ENCODE peak calls at places on chromosomes 5 and 9, in five cellular contexts. B is activated naive CD8-positive, alpha-beta T cell treated with anti-CD3 and anti-CD28 coated beads, Interleukin-2, amount 50 U/mL, for 24 hours; G is NCI-H2081; N is NCI-H1092 treated with DMSO at 0.1 percent for 48 hours; C is neural crest cell. V is an unnamed sample.

GRCh38 chr9:34522091-34522887 is 501 bp downstream of the ENHO start:
- DNase-seq in B (no peak), N (peak; percentile 66), G (no peak), C (no peak), V (no peak)

GRCh38 chr5:9104576-9105339 is 441.1 kb downstream of the SEMA5A start:
- DNase-seq in G (no peak), N (no peak), C (no peak), B (no peak), V (no peak)

GRCh38 chr5:180670586-180671359 is 21.4 kb upstream of the FLT4 start:
- DNase-seq in G (peak; percentile 51), C (peak; percentile 45), N (peak; percentile 41), B (peak; percentile 63), V (peak; percentile 55)

GRCh38 chr5:145484195-145484594 is 350.9 kb downstream of the PRELID2 start:
- DNase-seq in B (no peak), N (no peak), C (no peak), G (no peak), V (no peak)

GRCh38 chr9:93585695-93586094 is 9.3 kb downstream of the PHF2 start:
- DNase-seq in N (no peak), C (no peak), B (no peak), G (no peak), V (no peak)

GRCh38 chr5:80109549-80110478 is 74.7 kb downstream of the THBS4 start:
- DNase-seq in N (peak; percentile 91), B (no peak), C (no peak), G (no peak), V (no peak)

GRCh38 chr5:32420506-32420905 is 24.0 kb downstream of the ZFR start:
- DNase-seq in G (no peak), B (no peak), N (no peak), C (no peak), V (no peak)

GRCh38 chr5:63860379-63860778 is 101.9 kb downstream of the HTR1A start:
- DNase-seq in B (no peak), N (no peak), G (no peak), C (no peak), V (no peak)

GRCh38 chr9:6845128-6845826 is 87.5 kb downstream of the KDM4C start:
- DNase-seq in G (no peak), N (no peak), C (no peak), B (no peak), V (no peak)

GRCh38 chr5:151082976-151083651 is 2.3 kb upstream of the TNIP1 start:
- DNase-seq in C (no peak), G (no peak), B (peak; percentile 66), N (no peak), V (peak; percentile 21)

V was measured in COR-L47.